ENCODE peak calls at places on chromosomes 1 and 21, in five cellular contexts. M is hepatic stellate cell; H is stimulated activated CD8-positive, alpha-beta memory T cell treated with anti-CD3 and anti-CD28 coated beads, Interleukin-15, amount 100 ng/mL, for 24 hours; O is GM04504; C is GM12891. W is an unnamed sample.

GRCh38 chr1:200272669-200273068 is 137.2 kb downstream of the ZNF281 start:
- DNase-seq in H (no peak), O (no peak), M (no peak), C (no peak), W (no peak)

GRCh38 chr1:55081905-55082296 is 42.6 kb downstream of the PCSK9 start:
- DNase-seq in C (no peak), H (no peak), O (no peak), M (no peak), W (no peak)

GRCh38 chr1:96076589-96076988 is 645.0 kb upstream of the PTBP2 start:
- DNase-seq in M (no peak), H (no peak), O (no peak), C (no peak), W (no peak)

GRCh38 chr1:178946855-178947687 is 76.2 kb upstream of the ANGPTL1 start:
- DNase-seq in M (no peak), C (no peak), H (no peak), O (no peak), W (no peak)

GRCh38 chr1:20660363-20661234 is 570 bp downstream of the DDOST start:
- DNase-seq in O (no peak), H (no peak), C (no peak), M (no peak), W (peak; percentile 28)

GRCh38 chr1:55257958-55258357 is 42.8 kb upstream of the USP24 start:
- DNase-seq in M (no peak), C (no peak), O (no peak), H (no peak), W (no peak)

GRCh38 chr1:171254859-171255258 is 6.6 kb downstream of the FMO1 start:
- DNase-seq in O (no peak), H (no peak), C (no peak), M (no peak), W (no peak)

GRCh38 chr21:45109831-45110492 is 35.6 kb downstream of the ADARB1 start:
- DNase-seq in O (no peak), M (peak; percentile 69), C (peak; percentile 57), H (no peak), W (no peak)

GRCh38 chr1:8871539-8871935 is 6.9 kb downstream of the ENO1 start:
- DNase-seq in H (no peak), O (no peak), C (no peak), M (no peak), W (no peak)

GRCh38 chr1:197178998-197179397 is 32.5 kb upstream of the ASPM start:
- DNase-seq in M (peak; percentile 14), O (peak; percentile 24), C (no peak), H (no peak), W (peak; percentile 17)

GRCh38 chr1:155969377-155969791 is 9.0 kb downstream of the ARHGEF2 start:
- DNase-seq in M (no peak), H (no peak), O (no peak), C (no peak), W (no peak)

GRCh38 chr21:34190576-34191301 is 117.4 kb downstream of the MRPS6 start:
- DNase-seq in M (no peak), O (no peak), C (no peak), H (no peak), W (no peak)

GRCh38 chr1:187445066-187445465 is 616.3 kb downstream of the PLA2G4A start:
- DNase-seq in H (no peak), O (no peak), M (no peak), C (no peak), W (no peak)

GRCh38 chr1:17732475-17732874 is 22.7 kb upstream of the ACTL8 start:
- DNase-seq in C (no peak), H (no peak), M (peak; percentile 64), O (peak; percentile 34), W (peak; percentile 56)

GRCh38 chr1:6866825-6867224 is 81.6 kb downstream of the CAMTA1 start:
- DNase-seq in C (no peak), O (no peak), M (no peak), H (no peak), W (no peak)

GRCh38 chr1:55107111-55107510 is 67.8 kb downstream of the PCSK9 start:
- DNase-seq in H (no peak), O (no peak), M (no peak), C (no peak), W (no peak)

GRCh38 chr1:53129891-53130597 is 12.4 kb downstream of the SLC1A7 start:
- DNase-seq in O (no peak), C (no peak), M (no peak), H (no peak), W (no peak)

GRCh38 chr1:6016191-6016865 is 24.1 kb upstream of the NPHP4 start:
- DNase-seq in M (peak; percentile 64), H (no peak), O (no peak), C (no peak), W (no peak)

GRCh38 chr1:225813250-225813964 is 3.5 kb downstream of the EPHX1 start:
- DNase-seq in O (peak; percentile 57), M (peak; percentile 78), H (no peak), C (no peak), W (peak; percentile 57)

GRCh38 chr1:42759114-42759513 is 7.7 kb downstream of the P3H1 start:
- DNase-seq in H (no peak), M (no peak), O (no peak), C (no peak), W (no peak)

GRCh38 chr1:3066250-3066711 is 2.7 kb upstream of the PRDM16 start:
- DNase-seq in M (peak; percentile 76), H (no peak), C (no peak), O (no peak), W (no peak)

GRCh38 chr21:42739061-42739931 is 85.9 kb downstream of the PDE9A start:
- DNase-seq in C (no peak), H (no peak), M (no peak), O (no peak), W (no peak)

GRCh38 chr1:245953876-245954660 is 553.0 kb downstream of the SMYD3 start:
- DNase-seq in H (no peak), M (no peak), O (no peak), C (no peak), W (no peak)

GRCh38 chr1:165686121-165686970 is 12.0 kb downstream of the ALDH9A1 start:
- DNase-seq in C (no peak), H (no peak), M (no peak), O (no peak), W (no peak)

GRCh38 chr1:161039546-161039945 is 782 bp upstream of the TSTD1 start:
- DNase-seq in C (no peak), O (no peak), M (no peak), H (no peak), W (no peak)

GRCh38 chr1:40627987-40628902 is 37.2 kb downstream of the RIMS3 start:
- DNase-seq in O (no peak), M (no peak), C (peak; percentile 39), H (no peak), W (no peak)